ENCODE peak calls at places on chromosomes 12 and 14, in six cellular contexts. K, J, Y, M, Q and B are unnamed samples. For H3K9me3 and H3K27me3, the result is how much of the 10 kb centered on the place peaks cover.

GRCh38 chr12:128823216-128823915 is 392 bp downstream of the SLC15A4 start:
- DNase-seq in Q (no peak), M (peak), J (peak), Y (no peak), K (no peak), B (peak)

GRCh38 chr12:8696402-8697100 is 1.2 kb upstream of the RIMKLB start:
- DNase-seq in J (no peak), Y (no peak), K (no peak), Q (no peak), M (peak), B (no peak)

GRCh38 chr12:64335886-64336466 is 54.6 kb downstream of the C12orf56 start:
- DNase-seq in J (no peak), K (no peak), Q (no peak), M (no peak), Y (no peak), B (no peak)

GRCh38 chr12:103969391-103969790 is 3.7 kb downstream of the TDG start:
- DNase-seq in J (no peak), Q (no peak), Y (no peak), M (no peak), K (no peak), B (no peak)

GRCh38 chr12:131810672-131811071 is 17.5 kb upstream of the MMP17 start:
- DNase-seq in J (no peak), Q (no peak), K (no peak), M (no peak), Y (no peak), B (no peak)

GRCh38 chr12:11832100-11832499 is 182.6 kb downstream of the ETV6 start:
- DNase-seq in J (no peak), Y (no peak), K (no peak), Q (no peak), M (no peak), B (no peak)

GRCh38 chr12:121796855-121797751 is 3.6 kb upstream of the RHOF start:
- DNase-seq in Q (peak), K (no peak), M (peak), Y (no peak), J (peak), B (peak)

GRCh38 chr12:33440477-33440876 is 858 bp upstream of the SYT10 start:
- DNase-seq in J (no peak), Q (no peak), Y (no peak), K (no peak), M (no peak), B (no peak)

GRCh38 chr14:75443203-75443969 is 15.6 kb downstream of the JDP2 start:
- DNase-seq in Y (no peak), J (no peak), M (no peak), Q (no peak), K (no peak), B (no peak)

GRCh38 chr14:35116242-35116641 is 5.5 kb downstream of the PPP2R3C start:
- DNase-seq in K (no peak), M (no peak), Q (no peak), J (no peak), Y (no peak), B (no peak)

GRCh38 chr14:100117647-100118376 is 41.6 kb downstream of the DEGS2 start:
- DNase-seq in Y (no peak), Q (no peak), J (no peak), K (no peak), M (peak), B (no peak)

GRCh38 chr12:71684081-71684480 is 1.8 kb upstream of the TMEM19 start:
- DNase-seq in Y (no peak), J (no peak), M (peak), Q (no peak), K (no peak), B (no peak)

GRCh38 chr12:109202770-109203169 is 86.4 kb downstream of the ACACB start:
- DNase-seq in J (no peak), Q (no peak), K (no peak), Y (no peak), M (no peak), B (no peak)

GRCh38 chr12:4997939-4998338 is 45.7 kb upstream of the KCNA5 start:
- DNase-seq in K (no peak), J (no peak), M (no peak), Y (no peak), Q (peak), B (peak)

GRCh38 chr12:75998292-75999063 is 33.1 kb downstream of the PHLDA1 start:
- DNase-seq in J (no peak), M (no peak), Q (no peak), K (no peak), Y (no peak), B (peak)

GRCh38 chr12:108828774-108829173 is 28.6 kb downstream of the SSH1 start:
- DNase-seq in J (peak), M (no peak), K (no peak), Q (no peak), Y (no peak), B (peak)

GRCh38 chr12:59452259-59452658 is 143.6 kb upstream of the SLC16A7 start:
- DNase-seq in K (no peak), Y (no peak), Q (no peak), M (no peak), J (no peak), B (no peak)

GRCh38 chr12:104486943-104487819 is 30.4 kb downstream of the CHST11 start:
- DNase-seq in K (no peak), J (no peak), M (no peak), Q (no peak), Y (no peak), B (no peak)

GRCh38 chr12:111393700-111394275 is 11.9 kb upstream of the SH2B3 start:
- DNase-seq in J (peak), Q (no peak), K (no peak), Y (no peak), M (no peak), B (no peak)

GRCh38 chr14:41609704-41610183 is 3.1 kb downstream of the LRFN5 start:
- DNase-seq in M (no peak), Q (peak), Y (no peak), K (no peak), J (peak), B (peak)

GRCh38 chr12:111636209-111636928 is 37.3 kb upstream of the ATXN2 start:
- DNase-seq in M (no peak), J (peak), K (no peak), Y (no peak), Q (peak), B (peak)

GRCh38 chr14:105102893-105103292 is 37.7 kb upstream of the GPR132 start:
- DNase-seq in Q (no peak), J (no peak), K (no peak), M (no peak), Y (no peak), B (no peak)
- H3K9me3 ChIP-seq in Q (under half), J (under half), K (under half), M (under half), Y (under half), B (under half)

DNA sequence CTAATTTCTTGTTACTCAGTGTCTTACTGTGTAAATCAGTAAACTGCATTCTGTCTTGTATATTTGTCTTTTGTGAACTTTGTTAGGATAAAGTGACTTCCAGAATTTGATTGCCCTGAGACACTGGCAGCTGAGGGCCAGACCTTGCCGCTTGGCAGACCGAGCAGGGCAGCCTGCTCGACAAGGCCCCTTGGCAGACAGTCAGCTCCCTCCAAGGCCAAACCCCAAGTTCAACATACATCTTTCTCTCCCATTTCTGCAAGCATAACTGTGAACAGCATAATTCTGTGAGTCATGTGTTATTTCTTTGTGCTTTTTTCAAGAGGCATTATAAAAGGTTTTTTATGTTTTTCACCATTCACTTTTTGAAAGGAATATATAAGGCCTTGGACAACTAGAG is 39.2 kb upstream of the BMAL2 start:
- DNase-seq in M (no peak), K (no peak), Q (no peak), J (peak), Y (no peak), B (no peak)
- H3K27ac ChIP-seq in M (no peak), K (peak), Q (peak), J (peak), Y (no peak), B (no peak)

DNA sequence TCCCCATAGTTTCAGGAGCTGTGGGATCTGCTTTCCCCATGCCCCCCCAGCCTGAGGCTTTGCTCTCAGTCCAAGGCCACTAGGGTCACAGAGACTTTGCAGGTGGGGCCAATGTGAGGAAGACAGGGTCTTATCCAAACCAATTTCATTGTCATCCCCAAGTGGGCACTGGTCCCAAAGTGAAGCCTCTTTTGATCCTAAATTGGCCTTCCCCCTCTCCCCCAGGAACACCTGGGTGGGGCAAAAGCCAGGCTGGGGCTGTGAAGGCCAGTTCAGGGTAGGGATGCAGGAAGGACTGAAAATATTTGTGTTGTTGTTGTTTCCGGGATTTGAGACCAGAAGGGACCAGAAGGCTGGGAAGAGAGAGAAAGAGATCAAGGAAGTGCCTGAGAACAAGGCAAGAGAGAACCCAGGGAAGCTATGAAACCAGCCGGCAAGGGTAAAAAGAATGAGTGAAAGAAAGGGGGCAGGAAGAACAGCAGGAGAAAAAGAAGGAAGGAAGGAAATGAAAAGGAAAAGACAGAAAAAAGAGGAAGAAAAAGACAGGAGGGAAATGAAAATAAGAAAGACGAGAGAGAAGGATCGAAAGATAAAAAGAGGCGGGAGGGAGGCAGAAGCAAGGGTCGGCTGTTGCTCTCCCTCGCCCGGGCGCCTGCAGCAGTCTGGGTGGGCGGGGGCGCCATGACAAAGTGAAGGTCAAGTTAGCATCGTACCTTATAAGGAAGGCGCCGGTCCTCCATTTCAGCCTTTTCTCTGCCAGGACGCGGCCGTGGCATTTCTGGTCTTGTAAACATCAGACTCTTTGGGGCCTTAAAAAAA is 7.5 kb upstream of the HOXC11 start:
- DNase-seq in Q (peak), M (no peak), Y (no peak), J (no peak), K (no peak), B (no peak)
- H3K27me3 ChIP-seq in Q (under half), M (under half), Y (under half), J (half or more), K (half or more), B (half or more)

GRCh38 chr14:31275731-31276130 is 68.1 kb upstream of the HECTD1 start:
- DNase-seq in Q (no peak), Y (peak), J (no peak), M (no peak), K (no peak), B (no peak)

GRCh38 chr14:31280132-31280870 is 72.7 kb upstream of the HECTD1 start:
- DNase-seq in J (no peak), Y (no peak), Q (no peak), M (no peak), K (no peak), B (no peak)

GRCh38 chr14:31277085-31277484 is 69.5 kb upstream of the HECTD1 start:
- DNase-seq in Q (no peak), M (no peak), K (no peak), Y (no peak), J (no peak), B (no peak)

GRCh38 chr14:31280871-31281220 is 73.3 kb upstream of the HECTD1 start:
- DNase-seq in J (no peak), M (no peak), K (no peak), Y (no peak), Q (no peak), B (no peak)

DNA sequence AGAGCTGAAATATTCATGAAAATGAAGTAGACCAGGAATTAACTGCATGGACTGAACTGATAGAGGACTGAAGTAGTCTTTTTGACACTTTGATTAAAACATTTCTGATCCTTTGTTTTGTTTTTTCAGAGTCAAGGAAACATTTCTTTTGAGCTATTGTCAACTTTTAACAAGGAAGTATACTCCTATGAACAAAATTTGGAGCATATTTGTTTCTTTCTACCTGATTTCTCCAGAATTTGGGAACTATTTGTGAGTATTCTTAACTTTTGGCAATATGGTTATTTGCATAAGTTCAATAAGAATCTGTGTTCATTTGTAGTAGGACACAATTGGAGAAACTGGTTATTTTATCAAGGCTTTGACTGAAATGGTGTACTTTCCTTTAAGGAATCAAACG is 71.3 kb upstream of the HECTD1 start:
- DNase-seq in Q (no peak), J (no peak), Y (no peak), K (no peak), M (no peak), B (no peak)
- H3K9me3 ChIP-seq in Q (under half), J (under half), Y (under half), K (under half), M (under half), B (under half)

DNA sequence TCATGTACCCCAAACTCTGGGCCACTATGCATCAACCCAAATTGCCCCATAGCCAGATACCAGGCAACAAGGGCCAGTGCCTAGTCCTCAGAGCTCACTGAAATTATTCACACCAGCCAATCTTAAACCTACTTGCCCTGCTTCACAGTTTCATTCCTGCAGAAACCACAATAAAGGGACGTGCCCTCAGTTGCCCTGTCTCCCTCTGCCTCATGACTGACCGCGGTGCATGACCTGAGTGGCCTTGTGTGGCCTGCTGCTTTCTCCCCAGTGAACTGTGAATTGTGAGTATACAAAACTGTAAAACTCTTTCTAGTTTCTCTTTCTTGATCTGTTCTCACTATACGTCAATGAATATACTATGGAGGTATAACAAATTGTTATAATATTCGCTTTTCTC is 490.9 kb upstream of the MIS18BP1 start:
- DNase-seq in Q (no peak), K (no peak), Y (no peak), J (no peak), M (no peak), B (no peak)
- H3K27ac ChIP-seq in Q (no peak), K (no peak), Y (no peak), J (no peak), M (no peak), B (no peak)

GRCh38 chr12:54006700-54007220 is 2.0 kb upstream of the HOXC8 start:
- DNase-seq in M (no peak), K (no peak), Q (no peak), Y (no peak), J (no peak), B (no peak)

GRCh38 chr12:54004841-54005530 is 3.8 kb upstream of the HOXC8 start:
- DNase-seq in Q (no peak), K (no peak), J (no peak), M (no peak), Y (no peak), B (no peak)

GRCh38 chr12:54005531-54005852 is 3.3 kb upstream of the HOXC8 start:
- DNase-seq in Q (no peak), M (no peak), J (no peak), K (no peak), Y (no peak), B (no peak)

GRCh38 chr12:54007538-54008259 is 1.1 kb upstream of the HOXC8 start:
- DNase-seq in M (no peak), Y (no peak), Q (no peak), K (no peak), J (no peak), B (no peak)

GRCh38 chr12:54005853-54006699 is 2.7 kb upstream of the HOXC8 start:
- DNase-seq in J (peak), Q (peak), M (peak), Y (peak), K (peak), B (peak)
- H3K27me3 ChIP-seq in J (half or more), Q (under half), M (under half), Y (under half), K (half or more), B (half or more)

GRCh38 chr12:115407723-115408122 is 723.7 kb upstream of the TBX3 start:
- DNase-seq in K (no peak), Y (no peak), Q (no peak), M (no peak), J (no peak), B (no peak)
- H3K9me3 ChIP-seq in K (under half), Y (under half), Q (under half), M (under half), J (under half), B (under half)